ENCODE peak calls at places on chromosome 20, in eight cellular contexts. One of them, this sample, is unnamed.

GRCh38 chr20:47586648-47587306 is 85.1 kb downstream of the NCOA3 start:
- DNase-seq in HEK293T: no peak
- DNase-seq in nephron progenitor cell: no peak
- DNase-seq in H7: peak
- DNase-seq in central memory CD8-positive, alpha-beta T cell: no peak
- DNase-seq in effector memory CD8-positive, alpha-beta T cell: no peak
- DNase-seq in naive thymus-derived CD8-positive, alpha-beta T cell: no peak
- DNase-seq in SK-MEL-5: no peak
- DNase-seq in this sample: no peak

GRCh38 chr20:841568-842546 is 8.3 kb downstream of the FAM110A start:
- DNase-seq in effector memory CD8-positive, alpha-beta T cell: no peak
- DNase-seq in H7: peak
- DNase-seq in nephron progenitor cell: peak
- DNase-seq in central memory CD8-positive, alpha-beta T cell: no peak
- DNase-seq in HEK293T: no peak
- DNase-seq in naive thymus-derived CD8-positive, alpha-beta T cell: no peak
- DNase-seq in SK-MEL-5: no peak
- DNase-seq in this sample: peak

GRCh38 chr20:53739799-53740785 is 146.5 kb upstream of the ZNF217 start:
- DNase-seq in naive thymus-derived CD8-positive, alpha-beta T cell: peak
- DNase-seq in effector memory CD8-positive, alpha-beta T cell: no peak
- DNase-seq in central memory CD8-positive, alpha-beta T cell: no peak
- DNase-seq in H7: no peak
- DNase-seq in nephron progenitor cell: no peak
- DNase-seq in SK-MEL-5: no peak
- DNase-seq in HEK293T: no peak
- DNase-seq in this sample: no peak

GRCh38 chr20:63321148-63321831 is 28.3 kb downstream of the COL20A1 start:
- DNase-seq in HEK293T: no peak
- DNase-seq in SK-MEL-5: no peak
- DNase-seq in H7: no peak
- DNase-seq in central memory CD8-positive, alpha-beta T cell: no peak
- DNase-seq in naive thymus-derived CD8-positive, alpha-beta T cell: no peak
- DNase-seq in effector memory CD8-positive, alpha-beta T cell: no peak
- DNase-seq in nephron progenitor cell: no peak
- DNase-seq in this sample: no peak

GRCh38 chr20:31989030-31989645 is 21.1 kb upstream of the CCM2L start:
- DNase-seq in effector memory CD8-positive, alpha-beta T cell: no peak
- DNase-seq in nephron progenitor cell: no peak
- DNase-seq in H7: no peak
- DNase-seq in central memory CD8-positive, alpha-beta T cell: no peak
- DNase-seq in HEK293T: no peak
- DNase-seq in SK-MEL-5: no peak
- DNase-seq in naive thymus-derived CD8-positive, alpha-beta T cell: no peak
- DNase-seq in this sample: no peak

GRCh38 chr20:888057-888456 is 28.1 kb downstream of the ANGPT4 start:
- DNase-seq in HEK293T: no peak
- DNase-seq in H7: no peak
- DNase-seq in nephron progenitor cell: no peak
- DNase-seq in central memory CD8-positive, alpha-beta T cell: no peak
- DNase-seq in SK-MEL-5: no peak
- DNase-seq in effector memory CD8-positive, alpha-beta T cell: no peak
- DNase-seq in naive thymus-derived CD8-positive, alpha-beta T cell: no peak
- DNase-seq in this sample: no peak

GRCh38 chr20:17617212-17617867 is 47.5 kb downstream of the DSTN start:
- DNase-seq in HEK293T: peak
- DNase-seq in central memory CD8-positive, alpha-beta T cell: peak
- DNase-seq in naive thymus-derived CD8-positive, alpha-beta T cell: peak
- DNase-seq in H7: peak
- DNase-seq in SK-MEL-5: peak
- DNase-seq in effector memory CD8-positive, alpha-beta T cell: peak
- DNase-seq in nephron progenitor cell: peak
- DNase-seq in this sample: peak

GRCh38 chr20:47726632-47727031 is 58.6 kb downstream of the SULF2 start:
- DNase-seq in naive thymus-derived CD8-positive, alpha-beta T cell: no peak
- DNase-seq in HEK293T: no peak
- DNase-seq in effector memory CD8-positive, alpha-beta T cell: no peak
- DNase-seq in H7: no peak
- DNase-seq in nephron progenitor cell: no peak
- DNase-seq in central memory CD8-positive, alpha-beta T cell: no peak
- DNase-seq in SK-MEL-5: no peak
- DNase-seq in this sample: no peak

GRCh38 chr20:37562695-37563480 is 35.2 kb upstream of the BLCAP start:
- DNase-seq in HEK293T: no peak
- DNase-seq in central memory CD8-positive, alpha-beta T cell: no peak
- DNase-seq in SK-MEL-5: no peak
- DNase-seq in naive thymus-derived CD8-positive, alpha-beta T cell: no peak
- DNase-seq in nephron progenitor cell: no peak
- DNase-seq in effector memory CD8-positive, alpha-beta T cell: no peak
- DNase-seq in H7: no peak
- DNase-seq in this sample: no peak

GRCh38 chr20:2301164-2301622 is 5.4 kb downstream of the TGM3 start:
- DNase-seq in nephron progenitor cell: no peak
- DNase-seq in H7: no peak
- DNase-seq in central memory CD8-positive, alpha-beta T cell: no peak
- DNase-seq in HEK293T: no peak
- DNase-seq in naive thymus-derived CD8-positive, alpha-beta T cell: no peak
- DNase-seq in effector memory CD8-positive, alpha-beta T cell: no peak
- DNase-seq in SK-MEL-5: no peak
- DNase-seq in this sample: no peak

GRCh38 chr20:61937963-61938838 is 127.5 kb downstream of the TAF4 start:
- DNase-seq in SK-MEL-5: no peak
- DNase-seq in naive thymus-derived CD8-positive, alpha-beta T cell: no peak
- DNase-seq in HEK293T: no peak
- DNase-seq in nephron progenitor cell: no peak
- DNase-seq in H7: peak
- DNase-seq in effector memory CD8-positive, alpha-beta T cell: no peak
- DNase-seq in central memory CD8-positive, alpha-beta T cell: no peak
- DNase-seq in this sample: no peak

GRCh38 chr20:57465943-57466342 is 59.0 kb downstream of the CTCFL start:
- DNase-seq in SK-MEL-5: no peak
- DNase-seq in effector memory CD8-positive, alpha-beta T cell: no peak
- DNase-seq in nephron progenitor cell: no peak
- DNase-seq in HEK293T: no peak
- DNase-seq in naive thymus-derived CD8-positive, alpha-beta T cell: no peak
- DNase-seq in H7: no peak
- DNase-seq in central memory CD8-positive, alpha-beta T cell: no peak
- DNase-seq in this sample: no peak

GRCh38 chr20:50363027-50363426 is 147.2 kb upstream of the PTPN1 start:
- DNase-seq in SK-MEL-5: no peak
- DNase-seq in naive thymus-derived CD8-positive, alpha-beta T cell: no peak
- DNase-seq in central memory CD8-positive, alpha-beta T cell: no peak
- DNase-seq in HEK293T: no peak
- DNase-seq in H7: no peak
- DNase-seq in nephron progenitor cell: no peak
- DNase-seq in effector memory CD8-positive, alpha-beta T cell: no peak
- DNase-seq in this sample: no peak

GRCh38 chr20:57211949-57212889 is 54.2 kb downstream of the BMP7 start:
- DNase-seq in H7: peak
- DNase-seq in effector memory CD8-positive, alpha-beta T cell: no peak
- DNase-seq in central memory CD8-positive, alpha-beta T cell: no peak
- DNase-seq in naive thymus-derived CD8-positive, alpha-beta T cell: no peak
- DNase-seq in HEK293T: peak
- DNase-seq in nephron progenitor cell: peak
- DNase-seq in SK-MEL-5: no peak
- DNase-seq in this sample: peak

GRCh38 chr20:22768779-22769178 is 184.4 kb upstream of the FOXA2 start:
- DNase-seq in effector memory CD8-positive, alpha-beta T cell: no peak
- DNase-seq in naive thymus-derived CD8-positive, alpha-beta T cell: no peak
- DNase-seq in central memory CD8-positive, alpha-beta T cell: no peak
- DNase-seq in nephron progenitor cell: no peak
- DNase-seq in SK-MEL-5: no peak
- DNase-seq in HEK293T: no peak
- DNase-seq in H7: no peak
- DNase-seq in this sample: no peak

GRCh38 chr20:9903048-9903651 is 64.3 kb upstream of the PAK5 start:
- DNase-seq in naive thymus-derived CD8-positive, alpha-beta T cell: no peak
- DNase-seq in effector memory CD8-positive, alpha-beta T cell: no peak
- DNase-seq in SK-MEL-5: peak
- DNase-seq in central memory CD8-positive, alpha-beta T cell: no peak
- DNase-seq in HEK293T: peak
- DNase-seq in nephron progenitor cell: peak
- DNase-seq in H7: peak
- DNase-seq in this sample: peak

GRCh38 chr20:15475483-15475882 is 1097.8 kb downstream of the KIF16B start:
- DNase-seq in central memory CD8-positive, alpha-beta T cell: no peak
- DNase-seq in HEK293T: no peak
- DNase-seq in H7: no peak
- DNase-seq in SK-MEL-5: no peak
- DNase-seq in nephron progenitor cell: peak
- DNase-seq in effector memory CD8-positive, alpha-beta T cell: no peak
- DNase-seq in naive thymus-derived CD8-positive, alpha-beta T cell: no peak
- DNase-seq in this sample: no peak

GRCh38 chr20:23658336-23658735 is 20.6 kb upstream of the CST3 start:
- DNase-seq in nephron progenitor cell: no peak
- DNase-seq in HEK293T: no peak
- DNase-seq in SK-MEL-5: no peak
- DNase-seq in H7: no peak
- DNase-seq in naive thymus-derived CD8-positive, alpha-beta T cell: no peak
- DNase-seq in central memory CD8-positive, alpha-beta T cell: no peak
- DNase-seq in effector memory CD8-positive, alpha-beta T cell: no peak
- DNase-seq in this sample: no peak

GRCh38 chr20:31894980-31895675 is 24.7 kb downstream of the TTLL9 start:
- DNase-seq in effector memory CD8-positive, alpha-beta T cell: no peak
- DNase-seq in HEK293T: peak
- DNase-seq in H7: peak
- DNase-seq in nephron progenitor cell: no peak
- DNase-seq in central memory CD8-positive, alpha-beta T cell: no peak
- DNase-seq in naive thymus-derived CD8-positive, alpha-beta T cell: peak
- DNase-seq in SK-MEL-5: peak
- DNase-seq in this sample: peak

GRCh38 chr20:1735417-1736089 is 78.0 kb upstream of the SIRPG start:
- DNase-seq in SK-MEL-5: no peak
- DNase-seq in naive thymus-derived CD8-positive, alpha-beta T cell: no peak
- DNase-seq in HEK293T: no peak
- DNase-seq in H7: no peak
- DNase-seq in effector memory CD8-positive, alpha-beta T cell: no peak
- DNase-seq in nephron progenitor cell: no peak
- DNase-seq in central memory CD8-positive, alpha-beta T cell: no peak
- DNase-seq in this sample: no peak

GRCh38 chr20:62578294-62578897 is 63.9 kb upstream of the SLCO4A1 start:
- DNase-seq in nephron progenitor cell: no peak
- DNase-seq in HEK293T: no peak
- DNase-seq in H7: peak
- DNase-seq in SK-MEL-5: peak
- DNase-seq in naive thymus-derived CD8-positive, alpha-beta T cell: no peak
- DNase-seq in central memory CD8-positive, alpha-beta T cell: no peak
- DNase-seq in effector memory CD8-positive, alpha-beta T cell: no peak
- DNase-seq in this sample: no peak

GRCh38 chr20:33076662-33077398 is 2.6 kb upstream of the BPIFB4 start:
- DNase-seq in HEK293T: peak
- DNase-seq in effector memory CD8-positive, alpha-beta T cell: no peak
- DNase-seq in central memory CD8-positive, alpha-beta T cell: no peak
- DNase-seq in nephron progenitor cell: no peak
- DNase-seq in naive thymus-derived CD8-positive, alpha-beta T cell: peak
- DNase-seq in SK-MEL-5: peak
- DNase-seq in H7: no peak
- DNase-seq in this sample: no peak

GRCh38 chr20:46640044-46640443 is 11.2 kb downstream of the SLC13A3 start:
- DNase-seq in naive thymus-derived CD8-positive, alpha-beta T cell: no peak
- DNase-seq in H7: peak
- DNase-seq in SK-MEL-5: no peak
- DNase-seq in nephron progenitor cell: no peak
- DNase-seq in central memory CD8-positive, alpha-beta T cell: no peak
- DNase-seq in HEK293T: no peak
- DNase-seq in effector memory CD8-positive, alpha-beta T cell: no peak
- DNase-seq in this sample: no peak

GRCh38 chr20:34546751-34547181 is 11.8 kb upstream of the MAP1LC3A start:
- DNase-seq in H7: peak
- DNase-seq in SK-MEL-5: no peak
- DNase-seq in HEK293T: no peak
- DNase-seq in central memory CD8-positive, alpha-beta T cell: no peak
- DNase-seq in effector memory CD8-positive, alpha-beta T cell: no peak
- DNase-seq in nephron progenitor cell: no peak
- DNase-seq in naive thymus-derived CD8-positive, alpha-beta T cell: no peak
- DNase-seq in this sample: no peak

GRCh38 chr20:59149678-59150504 is 13.7 kb upstream of the ZNF831 start:
- DNase-seq in SK-MEL-5: no peak
- DNase-seq in nephron progenitor cell: peak
- DNase-seq in central memory CD8-positive, alpha-beta T cell: peak
- DNase-seq in H7: no peak
- DNase-seq in effector memory CD8-positive, alpha-beta T cell: peak
- DNase-seq in HEK293T: no peak
- DNase-seq in naive thymus-derived CD8-positive, alpha-beta T cell: peak
- DNase-seq in this sample: no peak

GRCh38 chr20:58078741-58079522 is 149.5 kb downstream of the ANKRD60 start:
- DNase-seq in effector memory CD8-positive, alpha-beta T cell: no peak
- DNase-seq in HEK293T: no peak
- DNase-seq in naive thymus-derived CD8-positive, alpha-beta T cell: no peak
- DNase-seq in SK-MEL-5: peak
- DNase-seq in nephron progenitor cell: no peak
- DNase-seq in H7: no peak
- DNase-seq in central memory CD8-positive, alpha-beta T cell: no peak
- DNase-seq in this sample: no peak

GRCh38 chr20:59148713-59149493 is 14.7 kb upstream of the ZNF831 start:
- DNase-seq in central memory CD8-positive, alpha-beta T cell: no peak
- DNase-seq in SK-MEL-5: no peak
- DNase-seq in naive thymus-derived CD8-positive, alpha-beta T cell: no peak
- DNase-seq in effector memory CD8-positive, alpha-beta T cell: no peak
- DNase-seq in HEK293T: no peak
- DNase-seq in nephron progenitor cell: no peak
- DNase-seq in H7: no peak
- DNase-seq in this sample: no peak

GRCh38 chr20:18272451-18272850 is 15.9 kb upstream of the ZNF133 start:
- DNase-seq in nephron progenitor cell: no peak
- DNase-seq in HEK293T: no peak
- DNase-seq in SK-MEL-5: peak
- DNase-seq in central memory CD8-positive, alpha-beta T cell: no peak
- DNase-seq in H7: no peak
- DNase-seq in naive thymus-derived CD8-positive, alpha-beta T cell: no peak
- DNase-seq in effector memory CD8-positive, alpha-beta T cell: no peak
- DNase-seq in this sample: no peak

GRCh38 chr20:9617062-9617461 is 102.7 kb downstream of the LAMP5 start:
- DNase-seq in effector memory CD8-positive, alpha-beta T cell: peak
- DNase-seq in central memory CD8-positive, alpha-beta T cell: no peak
- DNase-seq in H7: peak
- DNase-seq in HEK293T: peak
- DNase-seq in naive thymus-derived CD8-positive, alpha-beta T cell: peak
- DNase-seq in SK-MEL-5: peak
- DNase-seq in nephron progenitor cell: peak
- DNase-seq in this sample: peak

GRCh38 chr20:36063916-36064660 is 90.5 kb upstream of the EPB41L1 start:
- DNase-seq in SK-MEL-5: no peak
- DNase-seq in H7: no peak
- DNase-seq in naive thymus-derived CD8-positive, alpha-beta T cell: no peak
- DNase-seq in central memory CD8-positive, alpha-beta T cell: no peak
- DNase-seq in effector memory CD8-positive, alpha-beta T cell: no peak
- DNase-seq in HEK293T: no peak
- DNase-seq in nephron progenitor cell: no peak
- DNase-seq in this sample: no peak

GRCh38 chr20:32235331-32236047 is 27.8 kb downstream of the POFUT1 start:
- DNase-seq in nephron progenitor cell: no peak
- DNase-seq in central memory CD8-positive, alpha-beta T cell: no peak
- DNase-seq in naive thymus-derived CD8-positive, alpha-beta T cell: no peak
- DNase-seq in H7: no peak
- DNase-seq in effector memory CD8-positive, alpha-beta T cell: no peak
- DNase-seq in SK-MEL-5: no peak
- DNase-seq in HEK293T: no peak
- DNase-seq in this sample: no peak

GRCh38 chr20:13183005-13183404 is 38.1 kb upstream of the ISM1 start:
- DNase-seq in naive thymus-derived CD8-positive, alpha-beta T cell: no peak
- DNase-seq in HEK293T: no peak
- DNase-seq in effector memory CD8-positive, alpha-beta T cell: no peak
- DNase-seq in central memory CD8-positive, alpha-beta T cell: no peak
- DNase-seq in H7: no peak
- DNase-seq in nephron progenitor cell: no peak
- DNase-seq in SK-MEL-5: no peak
- DNase-seq in this sample: no peak

GRCh38 chr20:45575931-45576330 is 3.2 kb downstream of the WFDC8 start:
- DNase-seq in effector memory CD8-positive, alpha-beta T cell: no peak
- DNase-seq in naive thymus-derived CD8-positive, alpha-beta T cell: no peak
- DNase-seq in central memory CD8-positive, alpha-beta T cell: no peak
- DNase-seq in HEK293T: no peak
- DNase-seq in SK-MEL-5: no peak
- DNase-seq in nephron progenitor cell: no peak
- DNase-seq in H7: no peak
- DNase-seq in this sample: no peak

GRCh38 chr20:2585811-2586210 is 49.4 kb downstream of the TMC2 start:
- DNase-seq in naive thymus-derived CD8-positive, alpha-beta T cell: no peak
- DNase-seq in SK-MEL-5: peak
- DNase-seq in nephron progenitor cell: no peak
- DNase-seq in central memory CD8-positive, alpha-beta T cell: no peak
- DNase-seq in HEK293T: no peak
- DNase-seq in H7: no peak
- DNase-seq in effector memory CD8-positive, alpha-beta T cell: no peak
- DNase-seq in this sample: no peak

This sample was measured in H9.